ENCODE peak calls at places on chromosomes 5 and 9, in five cellular contexts. One of them, this sample, is unnamed.

GRCh38 chr9:97529363-97530076 is 28.1 kb downstream of the TMOD1 start:
- DNase-seq in H1: no peak
- DNase-seq in K562: no peak
- DNase-seq in HepG2: no peak
- DNase-seq in GM12878: peak; percentile 78
- DNase-seq in this sample: no peak

GRCh38 chr5:158754018-158754514 is 345.6 kb downstream of the EBF1 start:
- DNase-seq in H1: no peak
- DNase-seq in K562: no peak
- DNase-seq in HepG2: no peak
- DNase-seq in GM12878: no peak
- DNase-seq in this sample: no peak

GRCh38 chr5:173764321-173765029 is 123.7 kb upstream of the CPEB4 start:
- DNase-seq in H1: no peak
- DNase-seq in K562: peak; percentile 87
- DNase-seq in HepG2: peak; percentile 88
- DNase-seq in GM12878: no peak
- DNase-seq in this sample: peak; percentile 94

GRCh38 chr9:95043826-95044225 is 273.7 kb downstream of the FANCC start:
- DNase-seq in H1: no peak
- DNase-seq in K562: no peak
- DNase-seq in HepG2: no peak
- DNase-seq in GM12878: no peak
- DNase-seq in this sample: no peak

GRCh38 chr9:112881366-112881765 is 9.3 kb downstream of the SLC46A2 start:
- DNase-seq in H1: no peak
- DNase-seq in K562: no peak
- DNase-seq in HepG2: no peak
- DNase-seq in GM12878: no peak
- DNase-seq in this sample: no peak

GRCh38 chr5:161988069-161988468 is 79.5 kb upstream of the GABRG2 start:
- DNase-seq in H1: no peak
- DNase-seq in K562: no peak
- DNase-seq in HepG2: no peak
- DNase-seq in GM12878: no peak
- DNase-seq in this sample: no peak

GRCh38 chr5:15009420-15009819 is 137.8 kb upstream of the ANKH start:
- DNase-seq in H1: no peak
- DNase-seq in K562: peak; percentile 54
- DNase-seq in HepG2: peak; percentile 96
- DNase-seq in GM12878: no peak
- DNase-seq in this sample: peak; percentile 51

GRCh38 chr5:10725636-10726035 is 35.4 kb downstream of the DAP start:
- DNase-seq in H1: no peak
- DNase-seq in K562: no peak
- DNase-seq in HepG2: no peak
- DNase-seq in GM12878: no peak
- DNase-seq in this sample: no peak

GRCh38 chr5:75168026-75168750 is 68.5 kb downstream of the ANKRD31 start:
- DNase-seq in H1: no peak
- DNase-seq in K562: no peak
- DNase-seq in HepG2: no peak
- DNase-seq in GM12878: no peak
- DNase-seq in this sample: no peak

GRCh38 chr5:108382784-108383358 is 973 bp upstream of the FBXL17 start:
- DNase-seq in H1: no peak
- DNase-seq in K562: no peak
- DNase-seq in HepG2: no peak
- DNase-seq in GM12878: no peak
- DNase-seq in this sample: no peak

GRCh38 chr5:78984611-78985406 is at the start of gene ARSB:
- DNase-seq in H1: peak; percentile 68
- DNase-seq in K562: peak; percentile 88
- DNase-seq in HepG2: peak; percentile 79
- DNase-seq in GM12878: no peak
- DNase-seq in this sample: peak; percentile 48

GRCh38 chr9:33851301-33851700 is 34.3 kb downstream of the UBE2R2 start:
- DNase-seq in H1: no peak
- DNase-seq in K562: no peak
- DNase-seq in HepG2: no peak
- DNase-seq in GM12878: no peak
- DNase-seq in this sample: no peak

GRCh38 chr9:131697097-131697496 is 42.8 kb downstream of the RAPGEF1 start:
- DNase-seq in H1: no peak
- DNase-seq in K562: no peak
- DNase-seq in HepG2: no peak
- DNase-seq in GM12878: no peak
- DNase-seq in this sample: no peak

GRCh38 chr5:106397700-106398099 is 1273.0 kb downstream of the EFNA5 start:
- DNase-seq in H1: no peak
- DNase-seq in K562: no peak
- DNase-seq in HepG2: no peak
- DNase-seq in GM12878: no peak
- DNase-seq in this sample: peak; percentile 89

GRCh38 chr9:114224247-114224610 is 68.9 kb downstream of the COL27A1 start:
- DNase-seq in H1: no peak
- DNase-seq in K562: no peak
- DNase-seq in HepG2: peak; percentile 53
- DNase-seq in GM12878: no peak
- DNase-seq in this sample: no peak

GRCh38 chr9:123716339-123716738 is 213.6 kb downstream of the DENND1A start:
- DNase-seq in H1: no peak
- DNase-seq in K562: no peak
- DNase-seq in HepG2: no peak
- DNase-seq in GM12878: peak; percentile 43
- DNase-seq in this sample: no peak

GRCh38 chr9:120619751-120620655 is 40.0 kb upstream of the CDK5RAP2 start:
- DNase-seq in H1: no peak
- DNase-seq in K562: peak; percentile 78
- DNase-seq in HepG2: peak; percentile 56
- DNase-seq in GM12878: peak; percentile 16
- DNase-seq in this sample: peak; percentile 47

GRCh38 chr9:89750117-89750551 is 145.3 kb downstream of the GADD45G start:
- DNase-seq in H1: no peak
- DNase-seq in K562: no peak
- DNase-seq in HepG2: no peak
- DNase-seq in GM12878: no peak
- DNase-seq in this sample: no peak

GRCh38 chr9:131266301-131267229 is 9.7 kb downstream of the FAM78A start:
- DNase-seq in H1: no peak
- DNase-seq in K562: peak; percentile 38
- DNase-seq in HepG2: no peak
- DNase-seq in GM12878: no peak
- DNase-seq in this sample: no peak

GRCh38 chr9:6598249-6598725 is 47.2 kb downstream of the GLDC start:
- DNase-seq in H1: no peak
- DNase-seq in K562: no peak
- DNase-seq in HepG2: no peak
- DNase-seq in GM12878: peak; percentile 92
- DNase-seq in this sample: no peak

GRCh38 chr5:135450957-135451356 is 1.2 kb downstream of the TIFAB start:
- DNase-seq in H1: no peak
- DNase-seq in K562: no peak
- DNase-seq in HepG2: no peak
- DNase-seq in GM12878: no peak
- DNase-seq in this sample: no peak

GRCh38 chr9:134217431-134218210 is 53.3 kb upstream of the RNU6ATAC start:
- DNase-seq in H1: no peak
- DNase-seq in K562: peak; percentile 56
- DNase-seq in HepG2: peak; percentile 70
- DNase-seq in GM12878: no peak
- DNase-seq in this sample: peak; percentile 24

GRCh38 chr9:73880101-73880500 is 617.0 kb upstream of the RORB start:
- DNase-seq in H1: no peak
- DNase-seq in K562: no peak
- DNase-seq in HepG2: no peak
- DNase-seq in GM12878: no peak
- DNase-seq in this sample: no peak

GRCh38 chr9:134338394-134339182 is 12.3 kb downstream of the RXRA start:
- DNase-seq in H1: no peak
- DNase-seq in K562: peak; percentile 95
- DNase-seq in HepG2: no peak
- DNase-seq in GM12878: no peak
- DNase-seq in this sample: no peak

GRCh38 chr9:71637433-71637832 is 130.9 kb downstream of the CEMIP2 start:
- DNase-seq in H1: no peak
- DNase-seq in K562: no peak
- DNase-seq in HepG2: no peak
- DNase-seq in GM12878: no peak
- DNase-seq in this sample: no peak

GRCh38 chr9:129404621-129405020 is 216.3 kb downstream of the C9orf50 start:
- DNase-seq in H1: no peak
- DNase-seq in K562: no peak
- DNase-seq in HepG2: no peak
- DNase-seq in GM12878: no peak
- DNase-seq in this sample: no peak

GRCh38 chr5:95331358-95331757 is 46.5 kb upstream of the MCTP1 start:
- DNase-seq in H1: no peak
- DNase-seq in K562: no peak
- DNase-seq in HepG2: no peak
- DNase-seq in GM12878: no peak
- DNase-seq in this sample: no peak

GRCh38 chr5:74459984-74460383 is 180.5 kb downstream of the ENC1 start:
- DNase-seq in H1: no peak
- DNase-seq in K562: no peak
- DNase-seq in HepG2: no peak
- DNase-seq in GM12878: no peak
- DNase-seq in this sample: no peak

GRCh38 chr5:149271717-149272558 is at the start of gene AFAP1L1:
- DNase-seq in H1: no peak
- DNase-seq in K562: peak; percentile 10
- DNase-seq in HepG2: peak; percentile 6
- DNase-seq in GM12878: no peak
- DNase-seq in this sample: peak; percentile 23
- TF ChIP-seq SRF in H1: no peak
- TF ChIP-seq SRF in K562: no peak
- TF ChIP-seq SRF in HepG2: no peak
- TF ChIP-seq SRF in GM12878: no peak
- TF ChIP-seq SRF in this sample: no peak

GRCh38 chr5:119417891-119418781 is 34.2 kb upstream of the HSD17B4 start:
- DNase-seq in H1: no peak
- DNase-seq in K562: peak; percentile 43
- DNase-seq in HepG2: no peak
- DNase-seq in GM12878: no peak
- DNase-seq in this sample: no peak
- H3K4me3 ChIP-seq in H1: no peak overlapping the region
- H3K4me3 ChIP-seq in K562: no peak overlapping the region
- H3K4me3 ChIP-seq in HepG2: no peak overlapping the region
- H3K4me3 ChIP-seq in GM12878: no peak overlapping the region
- H3K4me3 ChIP-seq in this sample: no peak overlapping the region

GRCh38 chr9:93577940-93578682 is 1.7 kb downstream of the PHF2 start:
- DNase-seq in H1: no peak
- DNase-seq in K562: no peak
- DNase-seq in HepG2: no peak
- DNase-seq in GM12878: no peak
- DNase-seq in this sample: no peak
- TF ChIP-seq POLR2AphosphoS5 in H1: no peak
- TF ChIP-seq POLR2AphosphoS5 in K562: no peak
- TF ChIP-seq POLR2AphosphoS5 in HepG2: no peak
- TF ChIP-seq POLR2AphosphoS5 in GM12878: no peak
- TF ChIP-seq POLR2AphosphoS5 in this sample: no peak

GRCh38 chr5:180647941-180648500 is 1.4 kb downstream of the FLT4 start:
- DNase-seq in H1: no peak
- DNase-seq in K562: no peak
- DNase-seq in HepG2: no peak
- DNase-seq in GM12878: no peak
- DNase-seq in this sample: no peak
- TF ChIP-seq SRF in H1: no peak
- TF ChIP-seq SRF in K562: no peak
- TF ChIP-seq SRF in HepG2: no peak
- TF ChIP-seq SRF in GM12878: no peak
- TF ChIP-seq SRF in this sample: no peak

This sample was measured in HCT116.